ENCODE peak calls at places on chromosomes 6 and 20, in ten cellular contexts. One of them, this sample, is unnamed.
A peak's percentile ranks its signal among the peaks of the same experiment; 100 is the strongest.

GRCh38 chr6:160300076-160300695 is 41.6 kb upstream of the SLC22A2 start:
- DNase-seq in HFFc6: no peak
- DNase-seq in occipital lobe: no peak
- DNase-seq in germinal center: no peak
- DNase-seq in mucosa of descending colon: peak; percentile 86
- DNase-seq in nephron progenitor cell: peak; percentile 55
- DNase-seq in stimulated activated CD4-positive, alpha-beta T cell treated with anti-CD3 and anti-CD28 coated beads, Interleukin-1b, Interleukin-23, amount 100 ng/mL, for 24 hours: no peak
- DNase-seq in colonic mucosa: peak; percentile 92
- DNase-seq in NT2/D1: no peak
- DNase-seq in NCI-H1092 treated with DMSO at 0.1 percent for 48 hours: no peak
- DNase-seq in this sample: no peak

GRCh38 chr6:141218583-141218982 is 914.1 kb upstream of the GJE1 start:
- DNase-seq in NT2/D1: no peak
- DNase-seq in nephron progenitor cell: no peak
- DNase-seq in stimulated activated CD4-positive, alpha-beta T cell treated with anti-CD3 and anti-CD28 coated beads, Interleukin-1b, Interleukin-23, amount 100 ng/mL, for 24 hours: no peak
- DNase-seq in HFFc6: no peak
- DNase-seq in germinal center: no peak
- DNase-seq in colonic mucosa: no peak
- DNase-seq in NCI-H1092 treated with DMSO at 0.1 percent for 48 hours: no peak
- DNase-seq in mucosa of descending colon: no peak
- DNase-seq in occipital lobe: no peak
- DNase-seq in this sample: no peak

GRCh38 chr6:134928151-134928917 is 21.6 kb downstream of the ALDH8A1 start:
- DNase-seq in NT2/D1: no peak
- DNase-seq in colonic mucosa: no peak
- DNase-seq in germinal center: no peak
- DNase-seq in HFFc6: no peak
- DNase-seq in stimulated activated CD4-positive, alpha-beta T cell treated with anti-CD3 and anti-CD28 coated beads, Interleukin-1b, Interleukin-23, amount 100 ng/mL, for 24 hours: no peak
- DNase-seq in NCI-H1092 treated with DMSO at 0.1 percent for 48 hours: no peak
- DNase-seq in nephron progenitor cell: no peak
- DNase-seq in mucosa of descending colon: no peak
- DNase-seq in occipital lobe: no peak
- DNase-seq in this sample: no peak

GRCh38 chr6:150354754-150355571 is 13.8 kb upstream of the IYD start:
- DNase-seq in germinal center: no peak
- DNase-seq in NT2/D1: no peak
- DNase-seq in colonic mucosa: no peak
- DNase-seq in NCI-H1092 treated with DMSO at 0.1 percent for 48 hours: no peak
- DNase-seq in nephron progenitor cell: no peak
- DNase-seq in mucosa of descending colon: no peak
- DNase-seq in HFFc6: no peak
- DNase-seq in stimulated activated CD4-positive, alpha-beta T cell treated with anti-CD3 and anti-CD28 coated beads, Interleukin-1b, Interleukin-23, amount 100 ng/mL, for 24 hours: no peak
- DNase-seq in occipital lobe: no peak
- DNase-seq in this sample: no peak

GRCh38 chr6:26122402-26122792 is 35.2 kb downstream of the HFE start:
- DNase-seq in NCI-H1092 treated with DMSO at 0.1 percent for 48 hours: no peak
- DNase-seq in nephron progenitor cell: no peak
- DNase-seq in mucosa of descending colon: no peak
- DNase-seq in colonic mucosa: peak; percentile 48
- DNase-seq in occipital lobe: no peak
- DNase-seq in NT2/D1: peak; percentile 38
- DNase-seq in germinal center: no peak
- DNase-seq in stimulated activated CD4-positive, alpha-beta T cell treated with anti-CD3 and anti-CD28 coated beads, Interleukin-1b, Interleukin-23, amount 100 ng/mL, for 24 hours: no peak
- DNase-seq in HFFc6: no peak
- DNase-seq in this sample: peak; percentile 25

GRCh38 chr6:35833534-35833933 is 28.4 kb downstream of the LHFPL5 start:
- DNase-seq in HFFc6: peak; percentile 2
- DNase-seq in NT2/D1: no peak
- DNase-seq in nephron progenitor cell: no peak
- DNase-seq in germinal center: no peak
- DNase-seq in NCI-H1092 treated with DMSO at 0.1 percent for 48 hours: no peak
- DNase-seq in occipital lobe: no peak
- DNase-seq in stimulated activated CD4-positive, alpha-beta T cell treated with anti-CD3 and anti-CD28 coated beads, Interleukin-1b, Interleukin-23, amount 100 ng/mL, for 24 hours: no peak
- DNase-seq in mucosa of descending colon: no peak
- DNase-seq in colonic mucosa: no peak
- DNase-seq in this sample: no peak

GRCh38 chr6:37569999-37570776 is 70.5 kb upstream of the CCDC167 start:
- DNase-seq in occipital lobe: no peak
- DNase-seq in nephron progenitor cell: no peak
- DNase-seq in NT2/D1: no peak
- DNase-seq in NCI-H1092 treated with DMSO at 0.1 percent for 48 hours: no peak
- DNase-seq in HFFc6: no peak
- DNase-seq in germinal center: peak; percentile 61
- DNase-seq in stimulated activated CD4-positive, alpha-beta T cell treated with anti-CD3 and anti-CD28 coated beads, Interleukin-1b, Interleukin-23, amount 100 ng/mL, for 24 hours: no peak
- DNase-seq in colonic mucosa: no peak
- DNase-seq in mucosa of descending colon: no peak
- DNase-seq in this sample: no peak

GRCh38 chr20:25738198-25738597 is 41.5 kb upstream of the ZNF337 start:
- DNase-seq in occipital lobe: no peak
- DNase-seq in mucosa of descending colon: no peak
- DNase-seq in germinal center: no peak
- DNase-seq in NCI-H1092 treated with DMSO at 0.1 percent for 48 hours: no peak
- DNase-seq in NT2/D1: no peak
- DNase-seq in stimulated activated CD4-positive, alpha-beta T cell treated with anti-CD3 and anti-CD28 coated beads, Interleukin-1b, Interleukin-23, amount 100 ng/mL, for 24 hours: no peak
- DNase-seq in HFFc6: peak; percentile 71
- DNase-seq in nephron progenitor cell: no peak
- DNase-seq in colonic mucosa: no peak
- DNase-seq in this sample: no peak

GRCh38 chr6:72037006-72037405 is 150.7 kb downstream of the RIMS1 start:
- DNase-seq in stimulated activated CD4-positive, alpha-beta T cell treated with anti-CD3 and anti-CD28 coated beads, Interleukin-1b, Interleukin-23, amount 100 ng/mL, for 24 hours: no peak
- DNase-seq in nephron progenitor cell: no peak
- DNase-seq in NCI-H1092 treated with DMSO at 0.1 percent for 48 hours: no peak
- DNase-seq in NT2/D1: no peak
- DNase-seq in germinal center: no peak
- DNase-seq in mucosa of descending colon: no peak
- DNase-seq in colonic mucosa: no peak
- DNase-seq in HFFc6: no peak
- DNase-seq in occipital lobe: peak; percentile 33
- DNase-seq in this sample: no peak

This sample was measured in iPS DF 19.7.